ENCODE peak calls at places on chromosomes 7 and 10, in eight cellular contexts. One of them, this sample, is unnamed.

GRCh38 chr7:40916811-40917210 is 782.0 kb downstream of the SUGCT start:
- DNase-seq in iPS DF 19.7: no peak
- DNase-seq in WTC11: no peak
- DNase-seq in neural crest cell: no peak
- DNase-seq in DMS79: no peak
- DNase-seq in lung: no peak
- DNase-seq in ELR: no peak
- DNase-seq in H54: no peak
- DNase-seq in this sample: no peak

GRCh38 chr10:72175166-72175565 is 40.6 kb upstream of the ANAPC16 start:
- DNase-seq in iPS DF 19.7: no peak
- DNase-seq in lung: no peak
- DNase-seq in WTC11: no peak
- DNase-seq in neural crest cell: no peak
- DNase-seq in ELR: peak
- DNase-seq in DMS79: no peak
- DNase-seq in H54: no peak
- DNase-seq in this sample: no peak

GRCh38 chr7:3928727-3929515 is 627.9 kb downstream of the SDK1 start:
- DNase-seq in DMS79: no peak
- DNase-seq in neural crest cell: no peak
- DNase-seq in H54: no peak
- DNase-seq in iPS DF 19.7: no peak
- DNase-seq in ELR: no peak
- DNase-seq in lung: no peak
- DNase-seq in WTC11: no peak
- DNase-seq in this sample: no peak

GRCh38 chr7:31488562-31489203 is 25.2 kb upstream of the ITPRID1 start:
- DNase-seq in lung: no peak
- DNase-seq in iPS DF 19.7: no peak
- DNase-seq in ELR: peak
- DNase-seq in neural crest cell: peak
- DNase-seq in DMS79: no peak
- DNase-seq in WTC11: peak
- DNase-seq in H54: peak
- DNase-seq in this sample: peak

GRCh38 chr7:155470686-155471638 is 13.0 kb downstream of the EN2 start:
- DNase-seq in ELR: peak
- DNase-seq in lung: no peak
- DNase-seq in iPS DF 19.7: no peak
- DNase-seq in WTC11: no peak
- DNase-seq in H54: peak
- DNase-seq in neural crest cell: no peak
- DNase-seq in DMS79: no peak
- DNase-seq in this sample: no peak

GRCh38 chr7:28758186-28758585 is 199.9 kb downstream of the TRIL start:
- DNase-seq in iPS DF 19.7: no peak
- DNase-seq in ELR: no peak
- DNase-seq in lung: no peak
- DNase-seq in DMS79: no peak
- DNase-seq in H54: no peak
- DNase-seq in neural crest cell: no peak
- DNase-seq in WTC11: no peak
- DNase-seq in this sample: no peak

GRCh38 chr10:72276013-72276387 is 2.3 kb downstream of the DDIT4 start:
- DNase-seq in WTC11: no peak
- DNase-seq in lung: no peak
- DNase-seq in H54: no peak
- DNase-seq in neural crest cell: no peak
- DNase-seq in iPS DF 19.7: no peak
- DNase-seq in ELR: peak
- DNase-seq in DMS79: no peak
- DNase-seq in this sample: no peak

GRCh38 chr7:42108803-42109528 is 128.0 kb downstream of the GLI3 start:
- DNase-seq in lung: no peak
- DNase-seq in DMS79: no peak
- DNase-seq in WTC11: no peak
- DNase-seq in H54: no peak
- DNase-seq in ELR: no peak
- DNase-seq in neural crest cell: no peak
- DNase-seq in iPS DF 19.7: no peak
- DNase-seq in this sample: no peak

GRCh38 chr7:101163281-101164070 is 1.9 kb downstream of the VGF start:
- DNase-seq in WTC11: peak
- DNase-seq in H54: no peak
- DNase-seq in DMS79: peak
- DNase-seq in neural crest cell: peak
- DNase-seq in lung: no peak
- DNase-seq in ELR: peak
- DNase-seq in iPS DF 19.7: no peak
- DNase-seq in this sample: no peak

GRCh38 chr7:36198854-36199266 is 45.8 kb downstream of the EEPD1 start:
- DNase-seq in iPS DF 19.7: no peak
- DNase-seq in neural crest cell: no peak
- DNase-seq in WTC11: no peak
- DNase-seq in ELR: peak
- DNase-seq in DMS79: no peak
- DNase-seq in H54: peak
- DNase-seq in lung: no peak
- DNase-seq in this sample: no peak

GRCh38 chr7:7861211-7861633 is 107.4 kb upstream of the GLCCI1 start:
- DNase-seq in DMS79: peak
- DNase-seq in ELR: peak
- DNase-seq in neural crest cell: no peak
- DNase-seq in lung: no peak
- DNase-seq in WTC11: no peak
- DNase-seq in H54: peak
- DNase-seq in iPS DF 19.7: no peak
- DNase-seq in this sample: peak

GRCh38 chr10:28326516-28327493 is 23.9 kb upstream of the MPP7 start:
- DNase-seq in lung: peak
- DNase-seq in DMS79: no peak
- DNase-seq in neural crest cell: no peak
- DNase-seq in H54: no peak
- DNase-seq in iPS DF 19.7: no peak
- DNase-seq in WTC11: no peak
- DNase-seq in ELR: no peak
- DNase-seq in this sample: no peak

GRCh38 chr10:78634389-78634815 is 434.4 kb upstream of the ZMIZ1 start:
- DNase-seq in lung: no peak
- DNase-seq in DMS79: no peak
- DNase-seq in neural crest cell: no peak
- DNase-seq in ELR: peak
- DNase-seq in WTC11: no peak
- DNase-seq in H54: peak
- DNase-seq in iPS DF 19.7: peak
- DNase-seq in this sample: no peak

GRCh38 chr7:144100607-144101006 is 8.8 kb upstream of the OR2A2 start:
- DNase-seq in H54: no peak
- DNase-seq in lung: no peak
- DNase-seq in neural crest cell: no peak
- DNase-seq in WTC11: no peak
- DNase-seq in ELR: no peak
- DNase-seq in iPS DF 19.7: no peak
- DNase-seq in DMS79: no peak
- DNase-seq in this sample: no peak

This sample was measured in HuH-7.